ENCODE peak calls at places on chromosomes 12 and 14, in four cellular contexts. E is NCI-H460, T is GM23248, R is dermis blood vessel endothelial cell. V is an unnamed sample.

GRCh38 chr14:21039059-21039422 is 3.1 kb upstream of the RNASE7 start:
- DNase-seq in E (no peak), T (peak; percentile 35), R (peak; percentile 10), V (peak; percentile 23)

GRCh38 chr14:87869619-87870583 is 123.1 kb downstream of the GALC start:
- DNase-seq in E (no peak), T (peak; percentile 95), R (no peak), V (peak; percentile 74)

GRCh38 chr14:61565181-61565580 is 130.1 kb upstream of the HIF1A start:
- DNase-seq in E (no peak), T (peak; percentile 73), R (no peak), V (no peak)

GRCh38 chr12:55614764-55615163 is 21.9 kb upstream of the OR10P1 start:
- DNase-seq in E (no peak), T (no peak), R (no peak), V (no peak)

GRCh38 chr14:36208690-36209278 is 32.3 kb upstream of the PTCSC3 start:
- DNase-seq in E (no peak), T (no peak), R (no peak), V (no peak)

GRCh38 chr12:96041181-96041580 is 5.8 kb upstream of the LTA4H start:
- DNase-seq in E (no peak), T (no peak), R (no peak), V (no peak)

GRCh38 chr12:12720637-12721250 is 3.6 kb downstream of the CDKN1B start:
- DNase-seq in E (no peak), T (peak; percentile 45), R (peak; percentile 27), V (peak; percentile 51)

GRCh38 chr14:89746654-89747053 is 207.9 kb downstream of the EFCAB11 start:
- DNase-seq in E (no peak), T (no peak), R (no peak), V (no peak)

GRCh38 chr12:103589517-103589916 is 2.4 kb downstream of the STAB2 start:
- DNase-seq in E (no peak), T (no peak), R (no peak), V (no peak)

GRCh38 chr14:99245541-99246511 is 26.2 kb downstream of the BCL11B start:
- DNase-seq in E (no peak), T (no peak), R (no peak), V (no peak)

GRCh38 chr14:71438684-71439083 is 493.5 kb upstream of the RGS6 start:
- DNase-seq in E (no peak), T (peak; percentile 62), R (no peak), V (peak; percentile 36)

GRCh38 chr12:54587315-54587821 is 1.1 kb downstream of the PPP1R1A start:
- DNase-seq in E (no peak), T (peak; percentile 9), R (no peak), V (no peak)

V was measured in EL.